ENCODE peak calls at places on chromosomes 7 and 10, in five cellular contexts. H is left lung, W is activated B cell treated with CpG ODN at 0.5 μM for 24 hours, S is colonic mucosa, B is NB4. T is an unnamed sample.

GRCh38 chr7:157008-157310 is 35.4 kb upstream of the FAM20C start:
- DNase-seq in B (no peak), W (no peak), H (no peak), S (no peak), T (no peak)

GRCh38 chr7:481219-481930 is 38.3 kb downstream of the PDGFA start:
- DNase-seq in H (peak; percentile 29), W (no peak), B (no peak), S (no peak), T (no peak)

GRCh38 chr10:133458710-133459453 is 5.1 kb downstream of the SCART1 start:
- DNase-seq in W (no peak), S (no peak), H (no peak), B (no peak), T (peak; percentile 55)

GRCh38 chr10:115417585-115418265 is 324.6 kb downstream of the ATRNL1 start:
- DNase-seq in S (no peak), H (no peak), B (peak; percentile 67), W (no peak), T (no peak)

GRCh38 chr10:49646256-49646870 is 32.5 kb downstream of the CHAT start:
- DNase-seq in S (no peak), W (no peak), B (peak; percentile 85), H (no peak), T (peak; percentile 62)

GRCh38 chr10:1560535-1561192 is 176.7 kb downstream of the ADARB2 start:
- DNase-seq in B (no peak), H (no peak), W (no peak), S (no peak), T (no peak)

GRCh38 chr10:49362596-49363260 is 33.2 kb downstream of the DRGX start:
- DNase-seq in W (no peak), S (peak; percentile 10), H (no peak), B (peak; percentile 46), T (no peak)

GRCh38 chr10:59704644-59705043 is 5.0 kb downstream of the SLC16A9 start:
- DNase-seq in H (no peak), B (no peak), S (no peak), W (no peak), T (no peak)

GRCh38 chr7:30179016-30179436 is 44.2 kb downstream of the MTURN start:
- DNase-seq in W (no peak), S (no peak), B (no peak), H (no peak), T (no peak)

GRCh38 chr10:124419635-124420034 is 912 bp upstream of the OAT start:
- DNase-seq in B (no peak), S (no peak), H (no peak), W (peak; percentile 15), T (peak; percentile 74)

GRCh38 chr7:43584200-43584586 is 1.3 kb downstream of the STK17A start:
- DNase-seq in S (peak; percentile 34), B (peak; percentile 88), H (no peak), W (no peak), T (no peak)

GRCh38 chr10:97553575-97554100 is 18.9 kb upstream of the ANKRD2 start:
- DNase-seq in H (no peak), W (peak; percentile 35), S (peak; percentile 47), B (peak; percentile 71), T (no peak)

GRCh38 chr10:72814134-72814790 is 79.3 kb upstream of the OIT3 start:
- DNase-seq in H (no peak), W (no peak), S (no peak), B (no peak), T (no peak)

GRCh38 chr10:78763651-78764395 is 304.9 kb upstream of the ZMIZ1 start:
- DNase-seq in B (no peak), H (peak; percentile 39), W (no peak), S (no peak), T (no peak)

GRCh38 chr10:1394155-1394912 is 338.1 kb downstream of the WDR37 start:
- DNase-seq in W (no peak), S (peak; percentile 5), H (no peak), B (no peak), T (peak; percentile 60)

GRCh38 chr10:12638103-12638502 is 288.8 kb downstream of the CAMK1D start:
- DNase-seq in W (no peak), S (peak; percentile 92), H (no peak), B (peak; percentile 0), T (no peak)

GRCh38 chr7:54680377-54681005 is 78.5 kb downstream of the SEC61G start:
- DNase-seq in H (no peak), W (no peak), B (no peak), S (no peak), T (no peak)

GRCh38 chr7:113217314-113217713 is 99.0 kb upstream of the SMIM30 start:
- DNase-seq in H (no peak), W (no peak), B (peak; percentile 22), S (no peak), T (no peak)

GRCh38 chr10:78438094-78438906 is 404.6 kb downstream of the RPS24 start:
- DNase-seq in B (peak; percentile 11), H (no peak), W (no peak), S (no peak), T (no peak)

GRCh38 chr10:30562787-30563186 is 66.8 kb downstream of the LYZL2 start:
- DNase-seq in S (no peak), B (no peak), H (no peak), W (no peak), T (no peak)

GRCh38 chr10:113540845-113541553 is 11.9 kb upstream of the HABP2 start:
- DNase-seq in B (no peak), S (no peak), W (no peak), H (no peak), T (no peak)

GRCh38 chr7:121214652-121215051 is 114.1 kb upstream of the WNT16 start:
- DNase-seq in S (no peak), B (no peak), H (no peak), W (no peak), T (no peak)

GRCh38 chr7:132939495-132939894 is 142.4 kb downstream of the CHCHD3 start:
- DNase-seq in S (no peak), B (no peak), W (no peak), H (no peak), T (no peak)

GRCh38 chr7:5077740-5078139 is 32.1 kb downstream of the RBAK start:
- DNase-seq in W (no peak), B (no peak), S (no peak), H (no peak), T (no peak)

GRCh38 chr10:49419005-49419404 is 23.1 kb upstream of the DRGX start:
- DNase-seq in W (no peak), S (no peak), B (no peak), H (no peak), T (no peak)

GRCh38 chr10:11546581-11546980 is 64.9 kb downstream of the USP6NL start:
- DNase-seq in H (no peak), W (no peak), S (no peak), B (no peak), T (no peak)

GRCh38 chr7:116180302-116180701 is 30.0 kb upstream of the TES start:
- DNase-seq in W (no peak), S (no peak), H (no peak), B (peak; percentile 62), T (no peak)

GRCh38 chr7:142459557-142459963 is 201.7 kb upstream of the PRSS58 start:
- DNase-seq in S (peak; percentile 39), B (peak; percentile 86), H (no peak), W (no peak), T (no peak)

GRCh38 chr10:1323951-1324350 is 267.8 kb downstream of the WDR37 start:
- DNase-seq in H (no peak), W (no peak), B (no peak), S (no peak), T (no peak)

GRCh38 chr7:5699951-5700384 is 81.5 kb downstream of the RNF216 start:
- DNase-seq in B (no peak), W (no peak), H (no peak), S (no peak), T (no peak)

GRCh38 chr10:132634241-132634946 is 96.8 kb downstream of the INPP5A start:
- DNase-seq in B (peak; percentile 29), H (no peak), S (peak; percentile 71), W (no peak), T (no peak)

GRCh38 chr10:85547460-85548023 is 819.1 kb downstream of the GRID1 start:
- DNase-seq in S (no peak), W (no peak), H (no peak), B (no peak), T (no peak)

GRCh38 chr10:113053881-113054280 is 103.8 kb downstream of the TCF7L2 start:
- DNase-seq in H (no peak), B (no peak), W (no peak), S (no peak), T (no peak)

GRCh38 chr10:2871673-2872219 is 195.6 kb upstream of the PFKP start:
- DNase-seq in S (no peak), W (no peak), B (no peak), H (no peak), T (no peak)

DNA sequence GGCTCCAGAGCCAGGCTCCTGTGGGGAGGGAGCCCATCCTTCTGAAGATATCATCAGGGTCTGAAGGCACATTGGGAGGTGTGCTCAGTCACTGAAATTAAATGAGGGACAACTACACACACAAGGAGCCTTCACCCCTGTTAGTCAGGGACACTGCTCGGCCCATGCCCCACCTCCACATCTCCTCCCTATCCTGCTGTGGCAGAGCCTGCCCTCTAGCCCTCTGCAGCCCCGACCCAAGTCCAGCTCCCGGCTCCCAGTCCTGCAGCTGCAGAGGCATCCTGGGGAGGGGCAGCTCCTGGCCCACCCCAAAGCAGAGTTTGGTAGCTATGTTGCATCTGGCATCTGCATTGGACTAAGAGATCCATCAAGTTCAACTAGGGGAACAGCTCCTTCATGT is 136.3 kb downstream of the ZNF248 start:
- DNase-seq in H (no peak), W (no peak), S (no peak), B (no peak), T (no peak)
- TF ChIP-seq CTCF in H (no peak), W (no peak), S (no peak), B (no peak), T (no peak)

DNA sequence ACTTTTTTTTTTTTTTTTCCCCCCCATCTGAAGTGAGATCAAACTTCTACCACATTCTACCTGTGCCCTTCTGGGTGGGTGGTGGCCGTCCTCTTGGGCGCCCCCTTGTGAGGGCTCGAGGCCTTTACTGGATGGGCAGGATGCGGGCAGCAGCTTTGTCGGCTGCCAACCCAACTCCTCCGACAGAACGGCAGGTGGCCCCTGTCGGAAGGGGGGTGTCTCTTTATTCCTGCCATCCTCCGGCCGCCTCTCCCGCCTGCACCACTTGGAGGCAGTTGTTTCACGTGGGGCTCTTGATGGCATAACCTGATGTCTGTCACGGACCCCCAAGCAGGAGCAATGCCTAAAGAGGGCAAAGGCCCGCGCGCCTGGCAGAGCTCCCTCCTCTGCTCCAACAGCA is 31.0 kb downstream of the AMZ1 start:
- DNase-seq in H (no peak), B (peak; percentile 59), S (peak; percentile 46), W (peak; percentile 64), T (no peak)
- TF ChIP-seq CTCF in H (peak; percentile 18), B (peak; percentile 85), S (peak; percentile 36), W (peak; percentile 77), T (no peak)

DNA sequence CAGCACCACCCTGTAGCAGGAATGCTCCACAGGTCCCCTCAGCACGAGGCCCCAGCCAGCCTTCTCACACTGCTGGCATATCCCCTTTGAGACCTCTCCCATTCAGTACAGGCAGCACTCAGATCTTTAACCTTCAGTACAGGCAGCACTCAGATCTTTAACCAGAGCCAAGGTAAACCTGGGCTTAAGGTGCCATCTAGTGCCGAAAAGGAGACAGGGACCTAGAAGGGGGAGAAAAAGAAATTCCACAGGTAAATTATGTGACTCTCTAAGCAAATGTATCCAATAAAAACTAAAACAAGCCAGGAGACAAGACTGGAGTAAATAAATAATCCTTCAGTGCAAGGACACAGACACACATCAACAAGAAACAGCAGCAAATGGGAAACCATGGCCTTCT is 358.6 kb downstream of the PTPRN2 start:
- DNase-seq in S (no peak), W (no peak), B (peak; percentile 47), H (no peak), T (no peak)
- TF ChIP-seq CTCF in S (no peak), W (no peak), B (peak; percentile 36), H (no peak), T (no peak)

GRCh38 chr10:7408494-7409044 is 2.3 kb downstream of the SFMBT2 start:
- DNase-seq in W (peak; percentile 53), S (peak; percentile 47), H (peak; percentile 56), B (peak; percentile 70), T (no peak)
- TF ChIP-seq CTCF in W (no peak), S (peak; percentile 21), H (peak; percentile 38), B (peak; percentile 11), T (no peak)

T was measured in coronary artery.